ENCODE peak calls at places on chromosomes 11 and 22, in ten cellular contexts. One of them, this sample, is unnamed.
A peak's percentile ranks its signal among the peaks of the same experiment; 100 is the strongest.

GRCh38 chr22:27112273-27112672 is 454.9 kb downstream of the MIAT start:
- DNase-seq in heart left ventricle: no peak
- DNase-seq in IMR-90: no peak
- DNase-seq in lower leg skin: no peak
- DNase-seq in ovary: no peak
- DNase-seq in testis: no peak
- DNase-seq in A549: no peak
- DNase-seq in HCT116: no peak
- DNase-seq in tibial nerve: no peak
- DNase-seq in transverse colon: no peak
- DNase-seq in this sample: no peak

GRCh38 chr22:20857247-20857643 is 1.4 kb downstream of the PI4KA start:
- DNase-seq in heart left ventricle: no peak
- DNase-seq in IMR-90: no peak
- DNase-seq in lower leg skin: no peak
- DNase-seq in ovary: no peak
- DNase-seq in testis: no peak
- DNase-seq in A549: no peak
- DNase-seq in HCT116: no peak
- DNase-seq in tibial nerve: no peak
- DNase-seq in transverse colon: no peak
- DNase-seq in this sample: no peak

GRCh38 chr11:126929186-126930085 is 71.1 kb downstream of the KIRREL3 start:
- DNase-seq in heart left ventricle: no peak
- DNase-seq in IMR-90: peak; percentile 84
- DNase-seq in lower leg skin: no peak
- DNase-seq in ovary: no peak
- DNase-seq in testis: no peak
- DNase-seq in A549: no peak
- DNase-seq in HCT116: no peak
- DNase-seq in tibial nerve: no peak
- DNase-seq in transverse colon: no peak
- DNase-seq in this sample: no peak

GRCh38 chr11:108224908-108225786 is 2.3 kb downstream of the ATM start:
- DNase-seq in heart left ventricle: no peak
- DNase-seq in IMR-90: no peak
- DNase-seq in lower leg skin: no peak
- DNase-seq in ovary: no peak
- DNase-seq in testis: no peak
- DNase-seq in A549: no peak
- DNase-seq in HCT116: no peak
- DNase-seq in tibial nerve: no peak
- DNase-seq in transverse colon: no peak
- DNase-seq in this sample: no peak

GRCh38 chr11:69080361-69080973 is 31.7 kb downstream of the TPCN2 start:
- DNase-seq in heart left ventricle: no peak
- DNase-seq in IMR-90: peak; percentile 25
- DNase-seq in lower leg skin: no peak
- DNase-seq in ovary: no peak
- DNase-seq in testis: no peak
- DNase-seq in A549: no peak
- DNase-seq in HCT116: no peak
- DNase-seq in tibial nerve: no peak
- DNase-seq in transverse colon: no peak
- DNase-seq in this sample: no peak

GRCh38 chr22:47205081-47205491 is 442.6 kb downstream of the TBC1D22A start:
- DNase-seq in heart left ventricle: no peak
- DNase-seq in IMR-90: no peak
- DNase-seq in lower leg skin: no peak
- DNase-seq in ovary: no peak
- DNase-seq in testis: no peak
- DNase-seq in A549: no peak
- DNase-seq in HCT116: no peak
- DNase-seq in tibial nerve: no peak
- DNase-seq in transverse colon: no peak
- DNase-seq in this sample: no peak

GRCh38 chr11:36948445-36949171 is 350.6 kb upstream of the RAG2 start:
- DNase-seq in heart left ventricle: no peak
- DNase-seq in IMR-90: no peak
- DNase-seq in lower leg skin: no peak
- DNase-seq in ovary: no peak
- DNase-seq in testis: no peak
- DNase-seq in A549: no peak
- DNase-seq in HCT116: no peak
- DNase-seq in tibial nerve: no peak
- DNase-seq in transverse colon: no peak
- DNase-seq in this sample: no peak

GRCh38 chr11:8068605-8069221 is 12.3 kb upstream of the TUB start:
- DNase-seq in heart left ventricle: peak; percentile 72
- DNase-seq in IMR-90: peak; percentile 91
- DNase-seq in lower leg skin: peak; percentile 60
- DNase-seq in ovary: peak; percentile 67
- DNase-seq in testis: peak; percentile 86
- DNase-seq in A549: peak; percentile 27
- DNase-seq in HCT116: no peak
- DNase-seq in tibial nerve: peak; percentile 62
- DNase-seq in transverse colon: peak; percentile 20
- DNase-seq in this sample: peak; percentile 63

GRCh38 chr11:68002575-68002942 is 1.3 kb downstream of the UNC93B1 start:
- DNase-seq in heart left ventricle: no peak
- DNase-seq in IMR-90: no peak
- DNase-seq in lower leg skin: no peak
- DNase-seq in ovary: no peak
- DNase-seq in testis: no peak
- DNase-seq in A549: no peak
- DNase-seq in HCT116: no peak
- DNase-seq in tibial nerve: no peak
- DNase-seq in transverse colon: no peak
- DNase-seq in this sample: no peak

GRCh38 chr22:17706947-17707346 is 67.3 kb downstream of the BID start:
- DNase-seq in heart left ventricle: no peak
- DNase-seq in IMR-90: no peak
- DNase-seq in lower leg skin: no peak
- DNase-seq in ovary: no peak
- DNase-seq in testis: no peak
- DNase-seq in A549: no peak
- DNase-seq in HCT116: no peak
- DNase-seq in tibial nerve: no peak
- DNase-seq in transverse colon: no peak
- DNase-seq in this sample: no peak

GRCh38 chr22:17705565-17706450 is 67.3 kb downstream of the BCL2L13 start:
- DNase-seq in heart left ventricle: no peak
- DNase-seq in IMR-90: peak; percentile 6
- DNase-seq in lower leg skin: no peak
- DNase-seq in ovary: no peak
- DNase-seq in testis: no peak
- DNase-seq in A549: no peak
- DNase-seq in HCT116: no peak
- DNase-seq in tibial nerve: no peak
- DNase-seq in transverse colon: no peak
- DNase-seq in this sample: no peak

GRCh38 chr22:17707526-17707925 is 66.7 kb downstream of the BID start:
- DNase-seq in heart left ventricle: no peak
- DNase-seq in IMR-90: no peak
- DNase-seq in lower leg skin: no peak
- DNase-seq in ovary: no peak
- DNase-seq in testis: no peak
- DNase-seq in A549: no peak
- DNase-seq in HCT116: no peak
- DNase-seq in tibial nerve: no peak
- DNase-seq in transverse colon: no peak
- DNase-seq in this sample: no peak

GRCh38 chr22:17703811-17704210 is 65.3 kb downstream of the BCL2L13 start:
- DNase-seq in heart left ventricle: no peak
- DNase-seq in IMR-90: peak; percentile 55
- DNase-seq in lower leg skin: no peak
- DNase-seq in ovary: no peak
- DNase-seq in testis: no peak
- DNase-seq in A549: no peak
- DNase-seq in HCT116: no peak
- DNase-seq in tibial nerve: no peak
- DNase-seq in transverse colon: no peak
- DNase-seq in this sample: no peak

GRCh38 chr22:17706451-17706900 is 67.8 kb downstream of the BID start:
- DNase-seq in heart left ventricle: peak; percentile 38
- DNase-seq in IMR-90: peak; percentile 93
- DNase-seq in lower leg skin: peak; percentile 66
- DNase-seq in ovary: no peak
- DNase-seq in testis: peak; percentile 52
- DNase-seq in A549: peak; percentile 75
- DNase-seq in HCT116: peak; percentile 54
- DNase-seq in tibial nerve: peak; percentile 26
- DNase-seq in transverse colon: peak; percentile 54
- DNase-seq in this sample: peak; percentile 35
- H3K4me3 ChIP-seq in heart left ventricle: peak overlapping the region; percentile 35
- H3K4me3 ChIP-seq in IMR-90: peak overlapping the region; percentile 4
- H3K4me3 ChIP-seq in lower leg skin: no peak overlapping the region
- H3K4me3 ChIP-seq in ovary: peak overlapping the region; percentile 21
- H3K4me3 ChIP-seq in testis: no peak overlapping the region
- H3K4me3 ChIP-seq in A549: peak overlapping the region; percentile 49
- H3K4me3 ChIP-seq in HCT116: peak overlapping the region; percentile 10
- H3K4me3 ChIP-seq in tibial nerve: peak overlapping the region; percentile 39
- H3K4me3 ChIP-seq in transverse colon: no peak overlapping the region
- H3K4me3 ChIP-seq in this sample: no peak overlapping the region

DNA sequence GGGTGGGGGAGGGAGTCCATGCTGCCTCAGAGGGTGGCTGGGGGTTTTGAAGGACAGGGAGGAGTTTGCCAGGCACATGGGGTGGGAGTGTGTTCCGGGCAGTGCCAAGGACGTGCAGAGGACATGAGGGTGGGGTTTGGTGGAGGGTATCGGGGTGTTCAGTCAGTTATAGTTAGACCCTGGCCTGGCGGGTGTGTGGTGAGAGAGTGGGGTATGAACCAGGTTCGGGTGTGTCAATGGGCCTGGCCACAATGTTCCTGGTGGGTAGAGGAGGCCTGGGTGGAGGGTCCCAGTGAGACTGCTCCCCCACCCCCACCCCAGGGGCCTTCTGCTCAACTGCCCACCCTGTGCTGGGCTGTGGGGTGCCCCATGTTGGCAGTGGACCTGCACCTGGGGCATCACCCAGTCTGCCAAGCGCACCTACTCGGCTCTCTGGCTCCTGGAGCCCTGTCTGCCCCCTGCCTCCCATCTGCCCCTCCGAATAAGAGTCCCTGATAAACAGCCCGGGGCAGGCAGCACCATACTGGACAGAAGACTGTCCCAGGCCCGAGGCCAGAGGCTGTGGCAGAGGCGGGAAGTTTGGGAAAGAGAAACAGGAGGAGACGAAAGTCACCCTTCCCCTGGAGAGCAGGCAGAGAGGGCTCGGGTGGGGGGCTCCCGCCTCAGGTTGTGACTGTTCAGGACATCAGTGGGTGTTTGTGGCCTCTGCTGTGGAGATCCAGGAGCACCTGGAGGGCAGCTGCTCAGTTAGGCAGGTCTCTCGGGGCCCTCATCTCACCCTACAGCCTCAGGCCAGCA is 4.1 kb downstream of the PIM3 start:
- DNase-seq in heart left ventricle: peak; percentile 29
- DNase-seq in IMR-90: no peak
- DNase-seq in lower leg skin: no peak
- DNase-seq in ovary: peak; percentile 41
- DNase-seq in testis: no peak
- DNase-seq in A549: no peak
- DNase-seq in HCT116: no peak
- DNase-seq in tibial nerve: peak; percentile 13
- DNase-seq in transverse colon: peak; percentile 17
- DNase-seq in this sample: no peak
- TF ChIP-seq POLR2A in heart left ventricle: no peak
- TF ChIP-seq POLR2A in IMR-90: no peak
- TF ChIP-seq POLR2A in lower leg skin: no peak
- TF ChIP-seq POLR2A in ovary: no peak
- TF ChIP-seq POLR2A in testis: no peak
- TF ChIP-seq POLR2A in A549: no peak
- TF ChIP-seq POLR2A in HCT116: no peak
- TF ChIP-seq POLR2A in tibial nerve: no peak
- TF ChIP-seq POLR2A in transverse colon: no peak
- TF ChIP-seq POLR2A in this sample: no peak

GRCh38 chr22:35135165-35135564 is 69.2 kb downstream of the ISX start:
- DNase-seq in heart left ventricle: no peak
- DNase-seq in IMR-90: no peak
- DNase-seq in lower leg skin: no peak
- DNase-seq in ovary: no peak
- DNase-seq in testis: no peak
- DNase-seq in A549: no peak
- DNase-seq in HCT116: no peak
- DNase-seq in tibial nerve: no peak
- DNase-seq in transverse colon: no peak
- DNase-seq in this sample: no peak

GRCh38 chr22:35138521-35138920 is 72.6 kb downstream of the ISX start:
- DNase-seq in heart left ventricle: no peak
- DNase-seq in IMR-90: no peak
- DNase-seq in lower leg skin: no peak
- DNase-seq in ovary: no peak
- DNase-seq in testis: no peak
- DNase-seq in A549: no peak
- DNase-seq in HCT116: no peak
- DNase-seq in tibial nerve: no peak
- DNase-seq in transverse colon: peak; percentile 25
- DNase-seq in this sample: no peak

DNA sequence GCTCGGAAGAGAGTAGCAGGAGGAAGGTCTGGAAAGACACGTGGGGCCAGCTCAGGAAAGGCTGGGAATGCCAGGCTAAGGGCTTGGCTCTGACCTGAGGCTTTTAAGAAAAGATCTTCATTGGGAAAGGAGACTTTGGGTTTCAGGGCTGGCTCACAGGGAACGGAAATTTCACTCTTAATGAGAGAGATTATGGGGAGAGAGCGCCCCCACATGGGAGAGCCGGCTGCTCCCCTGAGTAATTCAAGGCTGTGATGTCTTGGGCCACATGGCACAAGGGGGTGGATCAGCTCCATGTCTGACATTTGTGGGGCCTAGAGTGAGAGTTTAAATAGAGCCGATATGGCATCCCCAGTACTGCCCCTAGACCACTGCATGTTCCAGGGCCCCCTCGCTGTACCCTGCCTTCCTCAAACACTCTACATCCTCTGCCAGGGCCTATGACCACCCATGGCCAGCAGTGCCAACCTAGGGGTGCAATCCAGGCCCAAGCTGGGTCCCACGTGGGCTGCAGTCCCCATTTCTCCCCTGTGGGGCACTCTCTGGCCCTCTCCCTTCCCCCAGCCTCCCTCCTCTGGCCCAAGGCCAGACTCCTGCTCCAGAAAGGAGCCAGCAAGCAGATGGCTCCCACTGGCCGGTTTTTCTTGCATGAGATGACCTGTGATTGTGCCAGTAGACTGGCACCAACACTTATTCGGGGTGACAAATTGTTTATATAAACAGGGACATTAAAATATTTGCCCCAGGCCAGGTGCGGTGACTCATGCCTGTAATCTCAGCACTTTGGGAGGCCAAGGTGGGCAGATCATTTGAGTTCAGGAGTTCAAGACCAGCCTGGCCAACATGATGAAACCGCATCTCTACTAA is 75.2 kb downstream of the ISX start:
- DNase-seq in heart left ventricle: no peak
- DNase-seq in IMR-90: no peak
- DNase-seq in lower leg skin: no peak
- DNase-seq in ovary: no peak
- DNase-seq in testis: peak; percentile 46
- DNase-seq in A549: no peak
- DNase-seq in HCT116: no peak
- DNase-seq in tibial nerve: no peak
- DNase-seq in transverse colon: peak; percentile 79
- DNase-seq in this sample: no peak
- TF ChIP-seq CTCF in heart left ventricle: no peak
- TF ChIP-seq CTCF in IMR-90: no peak
- TF ChIP-seq CTCF in lower leg skin: no peak
- TF ChIP-seq CTCF in ovary: no peak
- TF ChIP-seq CTCF in testis: no peak
- TF ChIP-seq CTCF in A549: no peak
- TF ChIP-seq CTCF in HCT116: peak; percentile 66
- TF ChIP-seq CTCF in tibial nerve: no peak
- TF ChIP-seq CTCF in transverse colon: peak; percentile 57
- TF ChIP-seq CTCF in this sample: no peak

GRCh38 chr11:121467965-121468364 is 15.2 kb upstream of the SORL1-AS1 start:
- DNase-seq in heart left ventricle: no peak
- DNase-seq in IMR-90: no peak
- DNase-seq in lower leg skin: no peak
- DNase-seq in ovary: no peak
- DNase-seq in testis: peak; percentile 27
- DNase-seq in A549: no peak
- DNase-seq in HCT116: no peak
- DNase-seq in tibial nerve: no peak
- DNase-seq in transverse colon: no peak
- DNase-seq in this sample: no peak
- H3K4me3 ChIP-seq in heart left ventricle: no peak overlapping the region
- H3K4me3 ChIP-seq in IMR-90: no peak overlapping the region
- H3K4me3 ChIP-seq in lower leg skin: no peak overlapping the region
- H3K4me3 ChIP-seq in ovary: no peak overlapping the region
- H3K4me3 ChIP-seq in testis: no peak overlapping the region
- H3K4me3 ChIP-seq in A549: no peak overlapping the region
- H3K4me3 ChIP-seq in HCT116: no peak overlapping the region
- H3K4me3 ChIP-seq in tibial nerve: no peak overlapping the region
- H3K4me3 ChIP-seq in transverse colon: no peak overlapping the region
- H3K4me3 ChIP-seq in this sample: no peak overlapping the region

This sample was measured in gastrocnemius medialis.